ENCODE peak calls at places on chromosome 4, in five cellular contexts. J is activated B cell treated with CpG ODN at 0.5 μM for 24 hours, A is H9, N is endothelial cell of umbilical vein, W is tibial nerve. I is an unnamed sample.

GRCh38 chr4:113627321-113627720 is 134.2 kb downstream of the CAMK2D start:
- DNase-seq in N (no peak), A (no peak), W (no peak), J (no peak), I (no peak)

GRCh38 chr4:89273741-89274141 is 33.9 kb downstream of the GPRIN3 start:
- DNase-seq in A (no peak), W (no peak), N (no peak), J (no peak), I (no peak)

GRCh38 chr4:123346330-123346940 is 50.2 kb upstream of the SPRY1 start:
- DNase-seq in A (no peak), J (no peak), N (no peak), W (no peak), I (no peak)

GRCh38 chr4:118587946-118588345 is 97.2 kb upstream of the METTL14 start:
- DNase-seq in W (no peak), A (no peak), J (no peak), N (no peak), I (no peak)

GRCh38 chr4:185011408-185011807 is 6.9 kb upstream of the HELT start:
- DNase-seq in A (peak), W (no peak), N (no peak), J (no peak), I (peak)

GRCh38 chr4:32148120-32148666 is 1428.0 kb downstream of the PCDH7 start:
- DNase-seq in A (no peak), J (no peak), N (peak), W (no peak), I (no peak)

GRCh38 chr4:566035-566434 is 10.1 kb downstream of the TMEM271 start:
- DNase-seq in W (no peak), N (no peak), J (no peak), A (no peak), I (no peak)

GRCh38 chr4:3791256-3791655 is 25.1 kb downstream of the ADRA2C start:
- DNase-seq in J (no peak), A (no peak), W (no peak), N (no peak), I (no peak)

GRCh38 chr4:3254302-3255131 is 5.6 kb downstream of the MSANTD1 start:
- DNase-seq in J (no peak), A (peak), N (no peak), W (no peak), I (no peak)

GRCh38 chr4:41420576-41420975 is 117.4 kb upstream of the LIMCH1 start:
- DNase-seq in A (no peak), J (no peak), N (no peak), W (no peak), I (no peak)

GRCh38 chr4:131499139-131499873 is 1649.8 kb upstream of the PCDH10 start:
- DNase-seq in N (no peak), A (no peak), J (no peak), W (peak), I (no peak)

GRCh38 chr4:105619193-105619931 is 66.9 kb downstream of the ARHGEF38 start:
- DNase-seq in N (peak), J (no peak), A (no peak), W (peak), I (no peak)

GRCh38 chr4:110610940-110611785 is 11.7 kb downstream of the PITX2 start:
- DNase-seq in A (no peak), W (no peak), N (no peak), J (no peak), I (no peak)

GRCh38 chr4:68271851-68272756 is 26.6 kb upstream of the TMPRSS11B start:
- DNase-seq in N (peak), W (peak), A (peak), J (no peak), I (peak)

GRCh38 chr4:48756689-48757220 is 23.3 kb downstream of the FRYL start:
- DNase-seq in N (no peak), A (no peak), W (no peak), J (no peak), I (no peak)

GRCh38 chr4:147799986-147800555 is 68.2 kb downstream of the ARHGAP10 start:
- DNase-seq in N (no peak), W (no peak), A (no peak), J (no peak), I (no peak)

GRCh38 chr4:26238426-26238781 is 82.4 kb upstream of the RBPJ start:
- DNase-seq in W (no peak), N (no peak), A (no peak), J (no peak), I (no peak)

GRCh38 chr4:35723973-35724372 is 520.3 kb downstream of the ARAP2 start:
- DNase-seq in A (no peak), N (no peak), W (no peak), J (no peak), I (no peak)

DNA sequence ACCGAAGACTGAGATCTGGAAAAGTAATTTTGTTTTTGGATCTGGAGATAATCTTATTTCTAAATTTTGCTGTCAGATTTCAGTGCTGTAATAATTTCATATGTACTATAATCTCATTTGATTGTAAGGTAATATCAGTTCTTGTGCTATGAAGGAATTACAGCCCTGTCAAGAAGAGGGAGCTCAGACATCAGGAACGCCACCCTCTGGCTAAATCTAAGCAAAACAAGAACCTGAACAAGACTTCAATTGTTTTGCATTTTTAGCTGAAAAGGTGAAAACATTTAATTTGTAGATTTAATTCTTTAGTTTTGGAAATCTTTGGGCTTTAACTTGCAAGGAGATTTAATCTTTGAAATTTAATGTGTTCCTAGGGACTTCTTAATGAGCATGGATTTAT is 525.4 kb upstream of the HS3ST1 start:
- DNase-seq in N (peak), W (no peak), J (no peak), A (no peak), I (no peak)
- TF ChIP-seq CTCF in N (peak), W (no peak), J (no peak), A (peak), I (peak)

GRCh38 chr4:173746424-173746823 is 216.4 kb upstream of the HAND2 start:
- DNase-seq in W (no peak), J (no peak), N (no peak), A (no peak), I (no peak)

GRCh38 chr4:173745765-173746164 is 215.7 kb upstream of the HAND2 start:
- DNase-seq in W (no peak), J (no peak), A (no peak), N (no peak), I (no peak)

GRCh38 chr4:173752610-173753009 is 222.6 kb upstream of the HAND2 start:
- DNase-seq in W (no peak), J (no peak), A (peak), N (peak), I (peak)

GRCh38 chr4:173747537-173748257 is 217.7 kb upstream of the HAND2 start:
- DNase-seq in A (no peak), J (no peak), N (no peak), W (no peak), I (no peak)

GRCh38 chr4:173748353-173748752 is 218.3 kb upstream of the HAND2 start:
- DNase-seq in W (no peak), A (no peak), J (no peak), N (no peak), I (no peak)
- TF ChIP-seq CTCF in W (no peak), A (no peak), J (no peak), N (no peak), I (no peak)

GRCh38 chr4:43047044-43047443 is 154.5 kb downstream of the GRXCR1 start:
- DNase-seq in W (no peak), A (no peak), J (no peak), N (no peak), I (no peak)

GRCh38 chr4:43048570-43048969 is 156.1 kb downstream of the GRXCR1 start:
- DNase-seq in A (no peak), W (no peak), J (no peak), N (no peak), I (no peak)
- TF ChIP-seq CTCF in A (peak), W (no peak), J (no peak), N (no peak), I (no peak)

GRCh38 chr4:17562157-17562556 is 14.8 kb upstream of the LAP3 start:
- DNase-seq in W (no peak), N (no peak), J (no peak), A (no peak), I (no peak)
- TF ChIP-seq CTCF in W (no peak), N (no peak), J (no peak), A (peak), I (peak)

GRCh38 chr4:98601719-98602118 is 56.7 kb downstream of the TSPAN5 start:
- DNase-seq in J (no peak), W (no peak), N (peak), A (no peak), I (no peak)
- TF ChIP-seq CTCF in J (no peak), W (no peak), N (no peak), A (no peak), I (no peak)

GRCh38 chr4:55658657-55659056 is 22.6 kb upstream of the NMU start:
- DNase-seq in J (no peak), N (no peak), A (no peak), W (no peak), I (no peak)
- TF ChIP-seq CTCF in J (no peak), N (no peak), A (no peak), W (no peak), I (no peak)

GRCh38 chr4:186584912-186585311 is 29.5 kb upstream of the MTNR1A start:
- DNase-seq in A (no peak), J (no peak), W (no peak), N (no peak), I (no peak)
- TF ChIP-seq CTCF in A (no peak), J (no peak), W (no peak), N (no peak), I (no peak)

GRCh38 chr4:108852691-108853090 is 89.8 kb upstream of the ETNPPL start:
- DNase-seq in A (no peak), N (no peak), W (no peak), J (no peak), I (no peak)
- TF ChIP-seq CTCF in A (no peak), N (no peak), W (no peak), J (no peak), I (no peak)